ENCODE peak calls at places on chromosomes 13 and 19, in four cellular contexts. One of them, this sample, is unnamed.

GRCh38 chr19:51615991-51616390 is 14.2 kb downstream of the SIGLEC5 start:
- DNase-seq in CD8-positive, alpha-beta memory T cell: no peak
- DNase-seq in colonic mucosa: no peak
- DNase-seq in uterus: no peak
- DNase-seq in this sample: no peak

GRCh38 chr13:29800687-29801086 is 49.7 kb downstream of the UBL3 start:
- DNase-seq in CD8-positive, alpha-beta memory T cell: no peak
- DNase-seq in colonic mucosa: no peak
- DNase-seq in uterus: no peak
- DNase-seq in this sample: no peak

GRCh38 chr13:113794764-113795173 is 35.7 kb downstream of the TMEM255B start:
- DNase-seq in CD8-positive, alpha-beta memory T cell: no peak
- DNase-seq in colonic mucosa: no peak
- DNase-seq in uterus: no peak
- DNase-seq in this sample: no peak

GRCh38 chr13:95349267-95349666 is 48.0 kb upstream of the ABCC4 start:
- DNase-seq in CD8-positive, alpha-beta memory T cell: no peak
- DNase-seq in colonic mucosa: no peak
- DNase-seq in uterus: no peak
- DNase-seq in this sample: peak; percentile 12

GRCh38 chr19:14661372-14661924 is 13.2 kb downstream of the ADGRE3 start:
- DNase-seq in CD8-positive, alpha-beta memory T cell: no peak
- DNase-seq in colonic mucosa: no peak
- DNase-seq in uterus: no peak
- DNase-seq in this sample: no peak

GRCh38 chr13:102609696-102610095 is 12.9 kb downstream of the TPP2 start:
- DNase-seq in CD8-positive, alpha-beta memory T cell: no peak
- DNase-seq in colonic mucosa: no peak
- DNase-seq in uterus: no peak
- DNase-seq in this sample: no peak

GRCh38 chr13:24161010-24161775 is 673 bp downstream of the SPATA13 start:
- DNase-seq in CD8-positive, alpha-beta memory T cell: peak; percentile 33
- DNase-seq in colonic mucosa: peak; percentile 72
- DNase-seq in uterus: no peak
- DNase-seq in this sample: peak; percentile 34

GRCh38 chr13:82654851-82655517 is 1227.3 kb downstream of the SLITRK1 start:
- DNase-seq in CD8-positive, alpha-beta memory T cell: no peak
- DNase-seq in colonic mucosa: peak; percentile 25
- DNase-seq in uterus: no peak
- DNase-seq in this sample: peak; percentile 63

GRCh38 chr19:47330466-47330869 is 1.5 kb upstream of the C5AR2 start:
- DNase-seq in CD8-positive, alpha-beta memory T cell: no peak
- DNase-seq in colonic mucosa: no peak
- DNase-seq in uterus: no peak
- DNase-seq in this sample: no peak

GRCh38 chr13:66933994-66934393 is 296.1 kb downstream of the PCDH9 start:
- DNase-seq in CD8-positive, alpha-beta memory T cell: no peak
- DNase-seq in colonic mucosa: no peak
- DNase-seq in uterus: no peak
- DNase-seq in this sample: no peak

GRCh38 chr13:111344471-111345191 is 24.2 kb downstream of the TEX29 start:
- DNase-seq in CD8-positive, alpha-beta memory T cell: no peak
- DNase-seq in colonic mucosa: no peak
- DNase-seq in uterus: no peak
- DNase-seq in this sample: no peak

GRCh38 chr13:44129418-44129817 is 244.2 kb upstream of the SERP2 start:
- DNase-seq in CD8-positive, alpha-beta memory T cell: no peak
- DNase-seq in colonic mucosa: no peak
- DNase-seq in uterus: no peak
- DNase-seq in this sample: no peak

GRCh38 chr19:20153281-20153680 is 13.7 kb upstream of the ZNF486 start:
- DNase-seq in CD8-positive, alpha-beta memory T cell: no peak
- DNase-seq in colonic mucosa: no peak
- DNase-seq in uterus: no peak
- DNase-seq in this sample: no peak

GRCh38 chr13:23867027-23867491 is 22.1 kb downstream of the MIPEP start:
- DNase-seq in CD8-positive, alpha-beta memory T cell: no peak
- DNase-seq in colonic mucosa: no peak
- DNase-seq in uterus: no peak
- DNase-seq in this sample: no peak

GRCh38 chr19:55690109-55690768 is 15.2 kb downstream of the EPN1 start:
- DNase-seq in CD8-positive, alpha-beta memory T cell: no peak
- DNase-seq in colonic mucosa: no peak
- DNase-seq in uterus: no peak
- DNase-seq in this sample: no peak

GRCh38 chr13:28753208-28753892 is 34.6 kb upstream of the SLC46A3 start:
- DNase-seq in CD8-positive, alpha-beta memory T cell: no peak
- DNase-seq in colonic mucosa: peak; percentile 59
- DNase-seq in uterus: no peak
- DNase-seq in this sample: peak; percentile 54

GRCh38 chr13:52345048-52345447 is 60.9 kb downstream of the THSD1 start:
- DNase-seq in CD8-positive, alpha-beta memory T cell: no peak
- DNase-seq in colonic mucosa: no peak
- DNase-seq in uterus: no peak
- DNase-seq in this sample: no peak

GRCh38 chr19:40802300-40803169 is 3.5 kb downstream of the EGLN2 start:
- DNase-seq in CD8-positive, alpha-beta memory T cell: no peak
- DNase-seq in colonic mucosa: peak; percentile 83
- DNase-seq in uterus: peak; percentile 65
- DNase-seq in this sample: peak; percentile 81

GRCh38 chr19:13164370-13165090 is 14.3 kb downstream of the IER2 start:
- DNase-seq in CD8-positive, alpha-beta memory T cell: peak; percentile 42
- DNase-seq in colonic mucosa: peak; percentile 81
- DNase-seq in uterus: peak; percentile 64
- DNase-seq in this sample: peak; percentile 89

GRCh38 chr19:34475026-34475974 is 6.3 kb upstream of the WTIP start:
- DNase-seq in CD8-positive, alpha-beta memory T cell: no peak
- DNase-seq in colonic mucosa: no peak
- DNase-seq in uterus: no peak
- DNase-seq in this sample: no peak

GRCh38 chr19:4044927-4045557 is 21.7 kb downstream of the ZBTB7A start:
- DNase-seq in CD8-positive, alpha-beta memory T cell: no peak
- DNase-seq in colonic mucosa: no peak
- DNase-seq in uterus: no peak
- DNase-seq in this sample: no peak
- H3K4me1 ChIP-seq in CD8-positive, alpha-beta memory T cell: no peaks in the 10 kb centered on the region
- H3K4me1 ChIP-seq in colonic mucosa: peaks cover 7% of the 10 kb centered on the region
- H3K4me1 ChIP-seq in uterus: no peaks in the 10 kb centered on the region
- H3K4me1 ChIP-seq in this sample: peaks cover 38% of the 10 kb centered on the region

GRCh38 chr13:110322126-110322827 is 15.2 kb downstream of the COL4A2 start:
- DNase-seq in CD8-positive, alpha-beta memory T cell: no peak
- DNase-seq in colonic mucosa: no peak
- DNase-seq in uterus: no peak
- DNase-seq in this sample: no peak
- H3K27ac ChIP-seq in CD8-positive, alpha-beta memory T cell: no peak overlapping the region
- H3K27ac ChIP-seq in colonic mucosa: peak overlapping the region; percentile 4
- H3K27ac ChIP-seq in uterus: peak overlapping the region; percentile 60
- H3K27ac ChIP-seq in this sample: no peak overlapping the region

DNA sequence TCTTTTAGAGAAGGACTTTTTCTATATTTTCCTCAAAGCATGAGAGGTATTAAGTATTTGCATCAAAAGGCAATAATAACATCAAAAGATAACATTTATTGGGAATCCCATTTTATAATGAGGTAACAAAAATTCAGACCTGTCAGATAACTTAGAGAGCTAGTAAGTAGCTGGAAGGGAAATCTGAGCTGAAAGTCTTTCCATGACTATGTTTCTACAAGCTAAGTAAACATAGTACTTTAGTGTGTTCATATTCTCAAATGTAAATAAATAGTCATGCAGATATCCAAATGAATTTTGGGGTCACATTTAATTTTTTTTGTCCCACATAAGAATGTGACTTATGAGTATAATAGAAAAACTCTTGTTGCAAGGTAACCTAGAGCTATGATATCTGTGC is 87.3 kb upstream of the FBXL3 start:
- DNase-seq in CD8-positive, alpha-beta memory T cell: no peak
- DNase-seq in colonic mucosa: no peak
- DNase-seq in uterus: no peak
- DNase-seq in this sample: no peak
- H3K36me3 ChIP-seq in CD8-positive, alpha-beta memory T cell: peaks cover 14% of the 10 kb centered on the region
- H3K36me3 ChIP-seq in colonic mucosa: no peaks in the 10 kb centered on the region
- H3K36me3 ChIP-seq in uterus: no peaks in the 10 kb centered on the region
- H3K36me3 ChIP-seq in this sample: peaks cover 55% of the 10 kb centered on the region

DNA sequence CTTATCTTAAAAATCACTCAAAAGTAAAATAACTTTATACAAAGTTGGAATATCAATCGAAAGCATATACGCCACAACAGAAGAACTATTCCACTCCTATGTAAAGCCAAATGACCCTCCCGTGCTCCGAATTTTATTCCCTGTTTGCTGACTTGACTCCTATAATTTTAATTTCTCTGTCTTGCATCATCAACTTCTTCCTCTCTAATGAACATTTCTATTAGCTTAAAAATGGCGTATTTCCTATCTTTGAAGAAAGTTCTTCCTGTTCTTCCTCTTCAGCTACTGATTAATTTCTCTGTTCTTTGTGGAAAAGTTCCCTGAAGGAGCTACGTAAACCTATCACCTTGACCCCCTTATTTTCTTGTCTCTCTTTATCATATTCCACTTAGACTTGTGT is 389.3 kb downstream of the LMO7 start:
- DNase-seq in CD8-positive, alpha-beta memory T cell: no peak
- DNase-seq in colonic mucosa: no peak
- DNase-seq in uterus: no peak
- DNase-seq in this sample: no peak
- H3K4me1 ChIP-seq in CD8-positive, alpha-beta memory T cell: no peaks in the 10 kb centered on the region
- H3K4me1 ChIP-seq in colonic mucosa: no peaks in the 10 kb centered on the region
- H3K4me1 ChIP-seq in uterus: no peaks in the 10 kb centered on the region
- H3K4me1 ChIP-seq in this sample: no peaks in the 10 kb centered on the region

GRCh38 chr19:15937771-15938170 is 3.4 kb upstream of the CYP4F11 start:
- DNase-seq in CD8-positive, alpha-beta memory T cell: no peak
- DNase-seq in colonic mucosa: no peak
- DNase-seq in uterus: no peak
- DNase-seq in this sample: no peak

GRCh38 chr19:15935167-15935702 is 906 bp upstream of the CYP4F11 start:
- DNase-seq in CD8-positive, alpha-beta memory T cell: no peak
- DNase-seq in colonic mucosa: no peak
- DNase-seq in uterus: no peak
- DNase-seq in this sample: no peak

GRCh38 chr19:15936950-15937349 is 2.6 kb upstream of the CYP4F11 start:
- DNase-seq in CD8-positive, alpha-beta memory T cell: no peak
- DNase-seq in colonic mucosa: no peak
- DNase-seq in uterus: no peak
- DNase-seq in this sample: no peak

GRCh38 chr19:15936173-15936572 is 1.8 kb upstream of the CYP4F11 start:
- DNase-seq in CD8-positive, alpha-beta memory T cell: no peak
- DNase-seq in colonic mucosa: no peak
- DNase-seq in uterus: no peak
- DNase-seq in this sample: no peak

DNA sequence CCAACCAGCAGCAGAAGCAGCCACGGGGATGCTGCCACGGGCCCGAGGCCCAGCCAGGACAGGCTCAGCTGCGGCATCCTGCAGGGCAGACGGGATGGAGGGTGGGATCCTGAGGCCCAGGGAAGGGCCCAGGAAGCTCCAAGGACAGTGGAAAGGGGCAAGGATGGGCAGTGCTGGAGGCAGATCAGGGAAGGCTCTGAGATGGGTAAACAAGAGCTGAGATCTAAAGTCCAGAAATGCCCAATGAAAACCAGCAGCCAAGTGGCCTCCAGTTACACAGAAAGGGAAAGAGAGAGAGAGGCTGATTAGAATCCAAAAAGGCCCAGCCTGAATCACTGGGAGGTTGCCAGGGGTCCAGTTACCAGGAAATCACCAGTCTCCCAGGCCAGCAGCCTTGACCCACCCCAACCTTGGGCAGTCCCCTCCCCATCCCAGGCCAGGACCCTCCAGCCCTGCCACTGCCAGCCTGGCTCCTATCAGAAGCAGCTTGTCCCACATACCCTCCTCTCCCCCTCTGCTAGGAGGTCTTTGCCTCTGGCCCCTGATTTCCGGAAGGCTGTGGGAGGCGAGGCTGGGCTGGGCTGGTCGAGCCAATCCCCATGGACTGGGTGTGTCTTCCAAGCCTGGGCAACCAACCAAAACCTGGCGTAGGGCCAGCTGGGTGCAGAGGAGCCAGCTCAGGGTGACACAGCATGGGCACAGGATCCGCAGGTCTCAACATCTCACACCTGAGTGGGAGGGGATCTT is at the start of gene CYP4F11:
- DNase-seq in CD8-positive, alpha-beta memory T cell: no peak
- DNase-seq in colonic mucosa: peak; percentile 89
- DNase-seq in uterus: no peak
- DNase-seq in this sample: peak; percentile 20
- H3K27ac ChIP-seq in CD8-positive, alpha-beta memory T cell: no peak within 1 kb of the TSS
- H3K27ac ChIP-seq in colonic mucosa: peak within 1 kb of the TSS; percentile 53
- H3K27ac ChIP-seq in uterus: no peak within 1 kb of the TSS
- H3K27ac ChIP-seq in this sample: peak within 1 kb of the TSS; percentile 61

DNA sequence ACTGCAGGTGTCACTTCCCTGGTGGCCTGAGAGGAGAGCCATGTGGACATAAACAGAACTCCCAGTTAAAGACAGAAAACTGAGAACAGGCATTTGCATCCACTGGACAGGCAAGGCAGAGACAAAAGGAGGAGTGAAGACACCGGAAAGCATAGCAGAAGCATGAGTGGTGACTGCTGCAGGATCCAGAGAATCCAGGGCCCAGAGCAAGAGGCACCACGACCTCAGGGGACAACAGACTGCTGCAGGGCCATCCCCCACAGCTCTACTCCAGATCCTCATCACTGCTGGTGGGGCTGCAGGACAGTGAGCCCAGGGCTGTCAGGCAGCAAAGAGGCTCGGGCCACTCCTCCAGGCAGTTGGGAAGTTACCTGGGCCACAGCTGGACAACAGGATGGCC is 14.5 kb upstream of the ISYNA1 start:
- DNase-seq in CD8-positive, alpha-beta memory T cell: no peak
- DNase-seq in colonic mucosa: no peak
- DNase-seq in uterus: no peak
- DNase-seq in this sample: no peak
- H3K36me3 ChIP-seq in CD8-positive, alpha-beta memory T cell: peaks cover 14% of the 10 kb centered on the region
- H3K36me3 ChIP-seq in colonic mucosa: peaks cover 13% of the 10 kb centered on the region
- H3K36me3 ChIP-seq in uterus: no peaks in the 10 kb centered on the region
- H3K36me3 ChIP-seq in this sample: no peaks in the 10 kb centered on the region

GRCh38 chr13:21048901-21049655 is 12.3 kb downstream of the LATS2 start:
- DNase-seq in CD8-positive, alpha-beta memory T cell: no peak
- DNase-seq in colonic mucosa: peak; percentile 7
- DNase-seq in uterus: no peak
- DNase-seq in this sample: no peak
- H3K4me1 ChIP-seq in CD8-positive, alpha-beta memory T cell: no peaks in the 10 kb centered on the region
- H3K4me1 ChIP-seq in colonic mucosa: no peaks in the 10 kb centered on the region
- H3K4me1 ChIP-seq in uterus: peaks cover 7% of the 10 kb centered on the region
- H3K4me1 ChIP-seq in this sample: peaks cover 62% of the 10 kb centered on the region

GRCh38 chr19:1401138-1401888 is at the start of gene GAMT:
- DNase-seq in CD8-positive, alpha-beta memory T cell: peak; percentile 40
- DNase-seq in colonic mucosa: no peak
- DNase-seq in uterus: no peak
- DNase-seq in this sample: peak; percentile 68
- H3K27ac ChIP-seq in CD8-positive, alpha-beta memory T cell: peak within 1 kb of the TSS; percentile 31
- H3K27ac ChIP-seq in colonic mucosa: no peak within 1 kb of the TSS
- H3K27ac ChIP-seq in uterus: no peak within 1 kb of the TSS
- H3K27ac ChIP-seq in this sample: peak within 1 kb of the TSS; percentile 58